ENCODE peak calls at places on chromosomes 2 and 18, in six cellular contexts. W, M, T, P, C and Y are unnamed samples.

GRCh38 chr2:167855211-167855610 is 392.2 kb downstream of the STK39 start:
- DNase-seq in P (no peak), C (no peak), W (no peak), M (no peak), T (no peak), Y (no peak)

GRCh38 chr18:55096261-55097026 is 137.2 kb upstream of the CCDC68 start:
- DNase-seq in C (peak), W (peak), P (peak), T (no peak), M (no peak), Y (no peak)

GRCh38 chr2:64204006-64204632 is 59.9 kb upstream of the PELI1 start:
- DNase-seq in T (no peak), C (no peak), P (no peak), W (no peak), M (no peak), Y (no peak)

GRCh38 chr18:34857310-34857709 is 147.2 kb downstream of the DTNA start:
- DNase-seq in T (no peak), P (no peak), M (no peak), C (no peak), W (no peak), Y (no peak)

GRCh38 chr2:62293490-62294212 is 97.7 kb downstream of the B3GNT2 start:
- DNase-seq in W (peak), C (no peak), T (no peak), P (no peak), M (peak), Y (peak)

GRCh38 chr2:61235716-61236115 is 73.7 kb downstream of the C2orf74 start:
- DNase-seq in M (no peak), W (no peak), C (no peak), T (no peak), P (no peak), Y (no peak)

GRCh38 chr18:35236964-35237363 is 3.9 kb upstream of the ZNF397 start:
- DNase-seq in T (no peak), C (no peak), M (no peak), W (no peak), P (no peak), Y (no peak)

GRCh38 chr18:44792456-44793080 is 111.9 kb downstream of the SETBP1 start:
- DNase-seq in M (no peak), W (no peak), T (no peak), C (no peak), P (no peak), Y (no peak)

GRCh38 chr2:219684721-219685689 is 57.6 kb downstream of the SLC4A3 start:
- DNase-seq in P (no peak), W (no peak), C (peak), T (peak), M (peak), Y (peak)

GRCh38 chr2:38516122-38516521 is 86.6 kb downstream of the HNRNPLL start:
- DNase-seq in P (no peak), M (no peak), W (no peak), T (no peak), C (no peak), Y (no peak)

GRCh38 chr2:38515155-38516074 is 87.3 kb downstream of the HNRNPLL start:
- DNase-seq in P (no peak), M (no peak), T (no peak), W (no peak), C (peak), Y (peak)

GRCh38 chr2:38512211-38512610 is 90.5 kb downstream of the HNRNPLL start:
- DNase-seq in M (no peak), P (no peak), W (no peak), C (no peak), T (no peak), Y (no peak)

GRCh38 chr2:38517284-38517683 is 85.4 kb downstream of the HNRNPLL start:
- DNase-seq in M (no peak), P (no peak), C (no peak), T (no peak), W (no peak), Y (no peak)

DNA sequence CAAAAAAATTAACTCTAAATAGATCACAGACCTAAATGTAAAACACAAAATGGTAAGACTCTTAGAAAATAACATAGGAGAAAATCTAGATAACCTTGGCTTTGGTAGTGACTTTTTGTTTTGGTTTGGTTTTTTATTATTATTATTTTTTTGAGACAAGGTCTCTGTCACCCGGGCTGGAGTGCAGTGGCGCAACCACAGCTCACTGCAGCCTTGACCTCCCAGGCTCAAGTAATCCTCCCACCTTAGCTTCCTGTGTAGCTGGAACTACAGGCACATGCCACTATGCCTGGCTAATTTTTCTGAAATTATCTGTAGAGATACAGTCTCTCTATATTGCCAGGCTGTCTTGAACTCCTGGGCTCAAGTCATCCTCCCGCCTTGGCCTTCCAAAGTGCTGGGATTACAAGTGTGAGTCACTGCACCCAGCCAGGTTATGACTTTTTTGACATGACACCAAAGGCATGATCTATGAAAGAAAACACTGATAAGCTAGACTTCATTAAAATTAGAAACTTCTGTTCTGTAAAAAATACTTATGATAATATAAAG is 88.0 kb downstream of the HNRNPLL start:
- DNase-seq in T (no peak), C (peak), W (no peak), P (no peak), M (no peak), Y (peak)
- H3K4me3 ChIP-seq in T (no peak), C (peak), W (no peak), P (no peak), M (no peak), Y (peak)

GRCh38 chr18:36724591-36725001 is 104.2 kb downstream of the TPGS2 start:
- DNase-seq in M (no peak), W (no peak), C (no peak), P (no peak), T (no peak), Y (no peak)
- H3K4me3 ChIP-seq in M (no peak), W (no peak), C (no peak), P (no peak), T (no peak), Y (no peak)

GRCh38 chr2:127636248-127637235 is 9.4 kb upstream of the GPR17 start:
- DNase-seq in W (no peak), T (no peak), M (no peak), P (no peak), C (no peak), Y (no peak)

GRCh38 chr2:127635380-127636237 is 10.3 kb upstream of the GPR17 start:
- DNase-seq in W (no peak), T (no peak), P (no peak), C (no peak), M (no peak), Y (no peak)

GRCh38 chr2:127638361-127639110 is 7.4 kb upstream of the GPR17 start:
- DNase-seq in C (peak), P (no peak), M (no peak), W (no peak), T (no peak), Y (no peak)

GRCh38 chr2:127637725-127638252 is 8.2 kb upstream of the GPR17 start:
- DNase-seq in W (peak), P (peak), T (no peak), M (no peak), C (peak), Y (no peak)

DNA sequence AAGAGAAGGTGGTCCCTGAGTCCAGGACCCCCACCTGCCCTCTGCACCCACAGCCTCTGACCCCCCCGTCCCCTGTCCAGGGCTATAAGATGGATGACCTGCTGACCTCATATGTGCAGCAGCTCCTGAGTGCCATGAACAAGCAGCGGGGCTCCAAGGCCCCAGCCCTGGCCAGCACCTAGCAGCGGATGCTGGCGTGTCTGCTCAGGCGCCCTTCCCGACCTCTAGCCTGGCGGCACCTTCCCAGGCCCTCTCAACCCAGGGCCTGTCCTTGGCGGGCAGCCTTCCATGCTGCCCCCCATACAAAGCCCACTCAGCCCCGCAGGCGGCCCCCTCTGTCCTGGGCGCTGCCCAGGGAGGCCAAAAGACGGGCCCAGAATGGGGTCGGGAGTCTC is 8.7 kb upstream of the GPR17 start:
- DNase-seq in T (no peak), W (no peak), M (no peak), C (no peak), P (no peak), Y (no peak)
- H3K4me3 ChIP-seq in T (no peak), W (no peak), M (no peak), C (no peak), P (no peak), Y (no peak)

GRCh38 chr2:161418275-161418714 is 2.2 kb downstream of the TBR1 start:
- DNase-seq in M (no peak), W (no peak), T (no peak), P (no peak), C (no peak), Y (no peak)
- H3K4me3 ChIP-seq in M (no peak), W (no peak), T (no peak), P (no peak), C (no peak), Y (no peak)

GRCh38 chr18:36828630-36829361 is at the start of the genes KIAA1328 and TPGS2:
- DNase-seq in W (peak), T (peak), M (peak), C (peak), P (peak), Y (peak)

GRCh38 chr18:36831139-36831538 is 2.2 kb downstream of the KIAA1328 start:
- DNase-seq in M (no peak), P (no peak), W (no peak), T (no peak), C (no peak), Y (no peak)

GRCh38 chr18:36828157-36828629 is 609 bp downstream of the TPGS2 start:
- DNase-seq in M (no peak), W (peak), P (no peak), T (no peak), C (peak), Y (no peak)

GRCh38 chr18:36829362-36830140 is 624 bp downstream of the KIAA1328 start:
- DNase-seq in C (peak), T (no peak), M (no peak), P (no peak), W (no peak), Y (no peak)

GRCh38 chr18:36830141-36830495 is 1.2 kb downstream of the KIAA1328 start:
- DNase-seq in M (no peak), W (no peak), P (no peak), T (no peak), C (no peak), Y (no peak)
- H3K4me3 ChIP-seq in M (peak), W (peak), P (no peak), T (peak), C (peak), Y (peak)

GRCh38 chr2:17947113-17947512 is 68.6 kb downstream of the KCNS3 start:
- DNase-seq in C (no peak), T (no peak), M (no peak), W (no peak), P (no peak), Y (no peak)

GRCh38 chr2:17951563-17951962 is 73.1 kb downstream of the KCNS3 start:
- DNase-seq in W (no peak), T (no peak), C (no peak), P (no peak), M (no peak), Y (no peak)
- H3K4me3 ChIP-seq in W (no peak), T (no peak), C (no peak), P (no peak), M (no peak), Y (no peak)

DNA sequence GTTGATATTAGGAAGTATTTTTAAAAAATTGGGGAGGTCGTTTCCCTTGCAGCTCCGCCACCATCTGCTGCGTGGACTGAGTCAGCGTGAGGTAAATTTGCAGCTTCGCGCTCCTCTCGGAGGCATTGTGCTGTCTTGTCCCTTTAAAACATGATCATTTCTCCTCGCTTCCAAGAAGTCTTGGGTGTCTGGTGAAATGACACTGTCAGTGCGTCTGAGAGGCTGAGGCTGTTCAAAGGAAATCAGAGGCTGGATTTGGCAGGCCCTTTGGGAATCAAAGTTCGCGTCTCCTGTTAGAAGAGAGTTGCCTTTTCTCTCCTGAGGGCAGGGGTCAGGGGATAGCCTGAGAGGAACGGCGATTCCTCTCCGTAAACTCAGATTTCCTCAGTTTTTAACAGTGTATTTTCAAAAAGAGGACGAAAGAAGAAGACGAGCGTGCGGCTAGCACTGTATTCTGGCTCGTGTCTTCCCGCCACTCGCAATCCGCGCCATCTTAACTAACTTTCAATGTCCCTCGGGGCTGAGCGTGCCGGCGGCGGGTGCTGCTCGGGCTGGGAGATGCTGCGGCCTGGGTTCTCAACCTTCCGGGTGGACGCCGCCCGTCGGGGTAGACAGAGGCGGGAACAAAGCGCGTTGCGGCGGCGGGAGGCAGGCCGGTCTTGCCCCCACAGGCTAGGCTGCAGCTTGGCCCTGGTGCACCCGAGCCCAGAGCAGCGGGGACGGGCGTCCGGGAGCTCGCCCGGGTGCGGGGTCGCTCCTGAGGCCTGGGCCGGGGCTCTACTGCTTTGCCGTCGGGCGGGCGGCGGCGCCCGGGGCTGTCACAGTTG is 11.5 kb downstream of the TBR1 start:
- DNase-seq in C (no peak), M (no peak), T (no peak), P (no peak), W (no peak), Y (no peak)
- H3K4me3 ChIP-seq in C (no peak), M (no peak), T (no peak), P (no peak), W (no peak), Y (no peak)